ENCODE peak calls at places on chromosomes 1 and 21, in nine cellular contexts. H is esophagus squamous epithelium, E is colonic mucosa, M is right cardiac atrium, C is MM.1S, D is brain microvascular endothelial cell, K is stomach, J is Panc1, R is lower lobe of right lung. F is an unnamed sample.

GRCh38 chr1:246008256-246008901 is 498.7 kb downstream of the SMYD3 start:
- DNase-seq in H (no peak), E (no peak), M (no peak), C (no peak), D (no peak), K (peak; percentile 61), J (no peak), R (no peak), F (no peak)

GRCh38 chr1:55428944-55429931 is 214.1 kb upstream of the USP24 start:
- DNase-seq in H (no peak), E (no peak), M (peak; percentile 67), C (no peak), D (peak; percentile 100), K (peak; percentile 69), J (peak; percentile 100), R (peak; percentile 60), F (peak; percentile 93)

GRCh38 chr1:2441746-2442145 is 29.4 kb upstream of the PEX10 start:
- DNase-seq in H (no peak), E (no peak), M (no peak), C (no peak), D (no peak), K (no peak), J (no peak), R (no peak), F (no peak)

GRCh38 chr1:109478806-109479205 is 4.9 kb upstream of the ATXN7L2 start:
- DNase-seq in H (no peak), E (peak; percentile 58), M (no peak), C (peak; percentile 47), D (no peak), K (peak; percentile 54), J (no peak), R (no peak), F (no peak)

GRCh38 chr1:30953685-30954084 is 45.1 kb upstream of the SDC3 start:
- DNase-seq in H (no peak), E (no peak), M (no peak), C (no peak), D (no peak), K (no peak), J (no peak), R (no peak), F (no peak)

GRCh38 chr1:81679972-81680371 is 120.8 kb upstream of the ADGRL2 start:
- DNase-seq in H (no peak), E (no peak), M (peak; percentile 75), C (no peak), D (no peak), K (peak; percentile 56), J (no peak), R (no peak), F (no peak)

GRCh38 chr1:204417231-204417997 is 5.8 kb upstream of the PPP1R15B start:
- DNase-seq in H (no peak), E (peak; percentile 78), M (peak; percentile 69), C (no peak), D (peak; percentile 97), K (peak; percentile 82), J (peak; percentile 78), R (peak; percentile 53), F (peak; percentile 96)

GRCh38 chr1:101337968-101338367 is 101.1 kb downstream of the S1PR1 start:
- DNase-seq in H (no peak), E (no peak), M (no peak), C (no peak), D (no peak), K (no peak), J (no peak), R (no peak), F (no peak)

GRCh38 chr1:156081174-156082110 is 823 bp downstream of the MEX3A start:
- DNase-seq in H (no peak), E (no peak), M (peak; percentile 58), C (no peak), D (no peak), K (no peak), J (no peak), R (no peak), F (no peak)

GRCh38 chr1:24379733-24380315 is 33.8 kb downstream of the STPG1 start:
- DNase-seq in H (no peak), E (peak; percentile 7), M (no peak), C (no peak), D (no peak), K (no peak), J (no peak), R (no peak), F (peak; percentile 95)

GRCh38 chr21:45522986-45523385 is 19.3 kb downstream of the SLC19A1 start:
- DNase-seq in H (no peak), E (no peak), M (peak; percentile 23), C (no peak), D (no peak), K (no peak), J (no peak), R (no peak), F (no peak)

GRCh38 chr1:41977329-41977728 is 58.6 kb upstream of the HIVEP3 start:
- DNase-seq in H (no peak), E (no peak), M (no peak), C (no peak), D (no peak), K (no peak), J (no peak), R (no peak), F (no peak)

GRCh38 chr1:168379110-168379860 is 98.6 kb downstream of the TBX19 start:
- DNase-seq in H (no peak), E (no peak), M (no peak), C (no peak), D (no peak), K (no peak), J (no peak), R (no peak), F (no peak)

GRCh38 chr1:5722635-5723157 is 269.5 kb downstream of the NPHP4 start:
- DNase-seq in H (no peak), E (no peak), M (no peak), C (no peak), D (no peak), K (no peak), J (no peak), R (peak; percentile 23), F (no peak)

GRCh38 chr1:38261574-38261973 is 215.0 kb upstream of the POU3F1 start:
- DNase-seq in H (no peak), E (no peak), M (no peak), C (no peak), D (no peak), K (no peak), J (no peak), R (no peak), F (no peak)

DNA sequence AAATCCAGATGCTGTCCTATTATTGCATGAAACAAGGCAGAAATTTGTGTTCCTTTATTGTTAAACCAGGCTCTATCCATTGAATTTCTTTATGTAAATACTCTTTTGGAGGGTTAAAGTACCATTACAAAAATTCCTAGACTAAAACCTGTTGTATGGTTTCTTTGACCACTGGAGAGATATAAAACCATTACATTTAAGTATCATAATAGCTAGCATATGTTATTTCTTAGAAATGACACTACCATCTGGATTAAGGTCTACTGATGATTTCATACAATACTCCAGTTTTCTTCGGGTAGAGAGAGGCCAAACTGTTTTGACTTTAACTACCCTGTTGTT is 154.7 kb upstream of the C1orf87 start:
- DNase-seq in H (no peak), E (no peak), M (no peak), C (no peak), D (no peak), K (no peak), J (no peak), R (no peak), F (no peak)
- H3K27ac ChIP-seq in H (no peak overlapping the region), E (no peak overlapping the region), M (no peak overlapping the region), C (no peak overlapping the region), D (no peak overlapping the region), K (no peak overlapping the region), J (no peak overlapping the region), R (no peak overlapping the region), F (peak overlapping the region; percentile 23)

GRCh38 chr1:183234660-183235476 is 48.8 kb downstream of the LAMC2 start:
- DNase-seq in H (no peak), E (peak; percentile 38), M (peak; percentile 79), C (no peak), D (peak; percentile 97), K (peak; percentile 45), J (peak; percentile 81), R (no peak), F (peak; percentile 90)

GRCh38 chr1:183238071-183238470 is 52.0 kb downstream of the LAMC2 start:
- DNase-seq in H (no peak), E (no peak), M (no peak), C (no peak), D (peak; percentile 68), K (no peak), J (no peak), R (no peak), F (no peak)

GRCh38 chr1:183235503-183235902 is 49.4 kb downstream of the LAMC2 start:
- DNase-seq in H (no peak), E (no peak), M (no peak), C (no peak), D (no peak), K (no peak), J (no peak), R (no peak), F (no peak)

GRCh38 chr1:183236158-183236725 is 50.2 kb downstream of the LAMC2 start:
- DNase-seq in H (no peak), E (no peak), M (no peak), C (no peak), D (no peak), K (no peak), J (no peak), R (no peak), F (no peak)

GRCh38 chr1:183237046-183237445 is 51.0 kb downstream of the LAMC2 start:
- DNase-seq in H (no peak), E (no peak), M (no peak), C (no peak), D (no peak), K (no peak), J (no peak), R (no peak), F (no peak)
- H3K27ac ChIP-seq in H (no peak overlapping the region), E (no peak overlapping the region), M (no peak overlapping the region), C (no peak overlapping the region), D (no peak overlapping the region), K (no peak overlapping the region), J (no peak overlapping the region), R (no peak overlapping the region), F (peak overlapping the region; percentile 84)

DNA sequence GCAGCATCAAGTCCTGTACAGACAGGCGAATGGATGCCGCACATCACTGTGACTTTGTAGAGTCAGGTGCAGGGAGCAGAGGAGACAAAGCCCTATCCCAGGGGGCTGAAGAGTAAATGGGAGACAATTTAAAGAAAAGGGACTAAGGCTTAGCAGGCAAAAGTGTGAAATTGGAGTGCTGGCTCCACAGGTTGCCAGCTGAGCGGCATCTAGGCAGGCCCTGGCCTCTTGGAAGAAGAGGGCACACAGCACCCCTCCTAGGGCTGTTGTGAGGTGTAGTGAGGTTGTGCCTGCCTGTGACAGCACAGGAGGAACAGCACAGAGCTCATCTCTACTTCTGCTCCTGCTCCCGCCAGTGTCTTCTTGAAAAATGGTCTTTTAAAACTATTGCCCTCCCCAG is 47.3 kb downstream of the TENT5C start:
- DNase-seq in H (no peak), E (no peak), M (no peak), C (no peak), D (no peak), K (no peak), J (no peak), R (no peak), F (no peak)
- H3K27ac ChIP-seq in H (no peak overlapping the region), E (no peak overlapping the region), M (no peak overlapping the region), C (peak overlapping the region; percentile 100), D (no peak overlapping the region), K (peak overlapping the region; percentile 66), J (peak overlapping the region; percentile 93), R (no peak overlapping the region), F (no peak overlapping the region)

DNA sequence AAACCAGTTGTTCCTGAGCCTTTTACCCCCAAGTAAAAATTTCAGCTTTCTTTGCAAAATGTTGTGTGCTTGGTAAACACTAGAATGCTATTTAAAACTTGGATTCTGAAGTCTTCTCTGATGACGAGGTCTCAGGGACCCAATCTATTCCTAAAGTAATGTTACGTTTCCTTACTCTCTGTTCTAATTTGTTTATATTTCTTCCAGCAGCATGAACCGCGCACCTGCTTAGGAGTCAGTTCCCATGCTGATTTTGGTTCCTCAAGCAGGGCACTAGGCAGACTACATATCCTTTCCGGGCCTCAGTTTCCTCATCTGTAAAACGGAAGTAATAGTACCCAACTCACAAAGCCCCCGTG is 937 bp upstream of the ALDH4A1 start:
- DNase-seq in H (no peak), E (no peak), M (no peak), C (no peak), D (no peak), K (no peak), J (no peak), R (no peak), F (no peak)
- H3K27ac ChIP-seq in H (peak overlapping the region; percentile 97), E (peak overlapping the region; percentile 68), M (peak overlapping the region; percentile 76), C (peak overlapping the region; percentile 82), D (peak overlapping the region; percentile 90), K (peak overlapping the region; percentile 96), J (peak overlapping the region; percentile 95), R (peak overlapping the region; percentile 93), F (peak overlapping the region; percentile 74)